ENCODE peak calls at places on chromosomes 11 and 22, in eight cellular contexts. One of them, this sample, is unnamed.

GRCh38 chr22:17243524-17243923 is 24.3 kb upstream of the ADA2 start:
- DNase-seq in activated CD4-positive, alpha-beta T cell treated with anti-CD3 and anti-CD28 coated beads, Interleukin-2, amount 50 U/mL, for 1 hour: no peak
- DNase-seq in omental fat pad: no peak
- DNase-seq in GM12865: peak; percentile 92
- DNase-seq in activated naive CD4-positive, alpha-beta T cell: no peak
- DNase-seq in spleen: peak; percentile 82
- DNase-seq in COR-L47: no peak
- DNase-seq in T-helper 1 cell: peak; percentile 50
- DNase-seq in this sample: no peak

GRCh38 chr11:115141221-115141620 is 363.0 kb downstream of the CADM1 start:
- DNase-seq in COR-L47: no peak
- DNase-seq in GM12865: no peak
- DNase-seq in spleen: no peak
- DNase-seq in omental fat pad: no peak
- DNase-seq in T-helper 1 cell: no peak
- DNase-seq in activated CD4-positive, alpha-beta T cell treated with anti-CD3 and anti-CD28 coated beads, Interleukin-2, amount 50 U/mL, for 1 hour: no peak
- DNase-seq in activated naive CD4-positive, alpha-beta T cell: no peak
- DNase-seq in this sample: no peak

GRCh38 chr11:114183041-114183511 is 113.1 kb upstream of the NNMT start:
- DNase-seq in COR-L47: no peak
- DNase-seq in T-helper 1 cell: peak; percentile 85
- DNase-seq in GM12865: no peak
- DNase-seq in spleen: peak; percentile 89
- DNase-seq in activated naive CD4-positive, alpha-beta T cell: peak; percentile 14
- DNase-seq in omental fat pad: no peak
- DNase-seq in activated CD4-positive, alpha-beta T cell treated with anti-CD3 and anti-CD28 coated beads, Interleukin-2, amount 50 U/mL, for 1 hour: peak; percentile 52
- DNase-seq in this sample: no peak

GRCh38 chr11:75430692-75431532 is 2.1 kb downstream of the KLHL35 start:
- DNase-seq in COR-L47: no peak
- DNase-seq in T-helper 1 cell: no peak
- DNase-seq in omental fat pad: no peak
- DNase-seq in activated CD4-positive, alpha-beta T cell treated with anti-CD3 and anti-CD28 coated beads, Interleukin-2, amount 50 U/mL, for 1 hour: no peak
- DNase-seq in GM12865: no peak
- DNase-seq in activated naive CD4-positive, alpha-beta T cell: no peak
- DNase-seq in spleen: peak; percentile 65
- DNase-seq in this sample: no peak

GRCh38 chr11:59802639-59803176 is 7.9 kb downstream of the MRPL16 start:
- DNase-seq in GM12865: peak; percentile 55
- DNase-seq in T-helper 1 cell: peak; percentile 61
- DNase-seq in COR-L47: peak; percentile 34
- DNase-seq in spleen: no peak
- DNase-seq in activated CD4-positive, alpha-beta T cell treated with anti-CD3 and anti-CD28 coated beads, Interleukin-2, amount 50 U/mL, for 1 hour: no peak
- DNase-seq in omental fat pad: no peak
- DNase-seq in activated naive CD4-positive, alpha-beta T cell: no peak
- DNase-seq in this sample: peak; percentile 75

GRCh38 chr22:39344046-39344390 is 5.8 kb upstream of the SYNGR1 start:
- DNase-seq in activated CD4-positive, alpha-beta T cell treated with anti-CD3 and anti-CD28 coated beads, Interleukin-2, amount 50 U/mL, for 1 hour: no peak
- DNase-seq in COR-L47: no peak
- DNase-seq in spleen: no peak
- DNase-seq in T-helper 1 cell: no peak
- DNase-seq in GM12865: no peak
- DNase-seq in omental fat pad: no peak
- DNase-seq in activated naive CD4-positive, alpha-beta T cell: no peak
- DNase-seq in this sample: peak; percentile 72

GRCh38 chr22:44698531-44699421 is 3.2 kb upstream of the PRR5 start:
- DNase-seq in activated naive CD4-positive, alpha-beta T cell: no peak
- DNase-seq in T-helper 1 cell: no peak
- DNase-seq in GM12865: no peak
- DNase-seq in spleen: peak; percentile 79
- DNase-seq in omental fat pad: no peak
- DNase-seq in COR-L47: no peak
- DNase-seq in activated CD4-positive, alpha-beta T cell treated with anti-CD3 and anti-CD28 coated beads, Interleukin-2, amount 50 U/mL, for 1 hour: no peak
- DNase-seq in this sample: peak; percentile 67

GRCh38 chr11:87926250-87926970 is 248.8 kb downstream of the RAB38 start:
- DNase-seq in T-helper 1 cell: no peak
- DNase-seq in activated naive CD4-positive, alpha-beta T cell: no peak
- DNase-seq in COR-L47: no peak
- DNase-seq in activated CD4-positive, alpha-beta T cell treated with anti-CD3 and anti-CD28 coated beads, Interleukin-2, amount 50 U/mL, for 1 hour: no peak
- DNase-seq in omental fat pad: no peak
- DNase-seq in GM12865: no peak
- DNase-seq in spleen: no peak
- DNase-seq in this sample: no peak

GRCh38 chr11:18752502-18752901 is 26.5 kb upstream of the IGSF22 start:
- DNase-seq in GM12865: no peak
- DNase-seq in spleen: no peak
- DNase-seq in activated naive CD4-positive, alpha-beta T cell: no peak
- DNase-seq in omental fat pad: no peak
- DNase-seq in activated CD4-positive, alpha-beta T cell treated with anti-CD3 and anti-CD28 coated beads, Interleukin-2, amount 50 U/mL, for 1 hour: no peak
- DNase-seq in COR-L47: no peak
- DNase-seq in T-helper 1 cell: no peak
- DNase-seq in this sample: no peak

GRCh38 chr22:29302681-29303465 is 3.6 kb upstream of the GAS2L1 start:
- DNase-seq in T-helper 1 cell: no peak
- DNase-seq in omental fat pad: no peak
- DNase-seq in GM12865: no peak
- DNase-seq in activated CD4-positive, alpha-beta T cell treated with anti-CD3 and anti-CD28 coated beads, Interleukin-2, amount 50 U/mL, for 1 hour: no peak
- DNase-seq in activated naive CD4-positive, alpha-beta T cell: no peak
- DNase-seq in spleen: no peak
- DNase-seq in COR-L47: no peak
- DNase-seq in this sample: no peak

GRCh38 chr22:19942886-19943664 is 1.5 kb upstream of the TXNRD2 start:
- DNase-seq in T-helper 1 cell: no peak
- DNase-seq in omental fat pad: no peak
- DNase-seq in spleen: no peak
- DNase-seq in activated CD4-positive, alpha-beta T cell treated with anti-CD3 and anti-CD28 coated beads, Interleukin-2, amount 50 U/mL, for 1 hour: no peak
- DNase-seq in COR-L47: no peak
- DNase-seq in GM12865: no peak
- DNase-seq in activated naive CD4-positive, alpha-beta T cell: no peak
- DNase-seq in this sample: peak; percentile 94

GRCh38 chr11:61888043-61888442 is 3.3 kb downstream of the FADS3 start:
- DNase-seq in spleen: no peak
- DNase-seq in activated naive CD4-positive, alpha-beta T cell: no peak
- DNase-seq in activated CD4-positive, alpha-beta T cell treated with anti-CD3 and anti-CD28 coated beads, Interleukin-2, amount 50 U/mL, for 1 hour: no peak
- DNase-seq in GM12865: no peak
- DNase-seq in COR-L47: no peak
- DNase-seq in T-helper 1 cell: no peak
- DNase-seq in omental fat pad: no peak
- DNase-seq in this sample: peak; percentile 56

GRCh38 chr11:78259777-78260470 is 71.2 kb downstream of the USP35 start:
- DNase-seq in activated CD4-positive, alpha-beta T cell treated with anti-CD3 and anti-CD28 coated beads, Interleukin-2, amount 50 U/mL, for 1 hour: no peak
- DNase-seq in COR-L47: no peak
- DNase-seq in spleen: no peak
- DNase-seq in GM12865: no peak
- DNase-seq in T-helper 1 cell: no peak
- DNase-seq in activated naive CD4-positive, alpha-beta T cell: no peak
- DNase-seq in omental fat pad: no peak
- DNase-seq in this sample: no peak

GRCh38 chr22:19713650-19714319 is 518 bp upstream of the SEPTIN5 start:
- DNase-seq in GM12865: no peak
- DNase-seq in T-helper 1 cell: no peak
- DNase-seq in omental fat pad: no peak
- DNase-seq in activated naive CD4-positive, alpha-beta T cell: no peak
- DNase-seq in spleen: peak; percentile 81
- DNase-seq in COR-L47: no peak
- DNase-seq in activated CD4-positive, alpha-beta T cell treated with anti-CD3 and anti-CD28 coated beads, Interleukin-2, amount 50 U/mL, for 1 hour: no peak
- DNase-seq in this sample: peak; percentile 23

GRCh38 chr11:118318112-118319030 is 13.8 kb downstream of the CD3E start:
- DNase-seq in omental fat pad: no peak
- DNase-seq in activated CD4-positive, alpha-beta T cell treated with anti-CD3 and anti-CD28 coated beads, Interleukin-2, amount 50 U/mL, for 1 hour: no peak
- DNase-seq in COR-L47: no peak
- DNase-seq in spleen: no peak
- DNase-seq in activated naive CD4-positive, alpha-beta T cell: no peak
- DNase-seq in GM12865: no peak
- DNase-seq in T-helper 1 cell: no peak
- DNase-seq in this sample: no peak

GRCh38 chr11:76010051-76010450 is 195.0 kb downstream of the UVRAG start:
- DNase-seq in activated naive CD4-positive, alpha-beta T cell: no peak
- DNase-seq in activated CD4-positive, alpha-beta T cell treated with anti-CD3 and anti-CD28 coated beads, Interleukin-2, amount 50 U/mL, for 1 hour: no peak
- DNase-seq in T-helper 1 cell: no peak
- DNase-seq in GM12865: no peak
- DNase-seq in spleen: no peak
- DNase-seq in omental fat pad: no peak
- DNase-seq in COR-L47: no peak
- DNase-seq in this sample: no peak

GRCh38 chr11:125370561-125371389 is 125.3 kb downstream of the FEZ1 start:
- DNase-seq in GM12865: no peak
- DNase-seq in COR-L47: peak; percentile 17
- DNase-seq in activated CD4-positive, alpha-beta T cell treated with anti-CD3 and anti-CD28 coated beads, Interleukin-2, amount 50 U/mL, for 1 hour: no peak
- DNase-seq in omental fat pad: no peak
- DNase-seq in T-helper 1 cell: no peak
- DNase-seq in activated naive CD4-positive, alpha-beta T cell: no peak
- DNase-seq in spleen: peak; percentile 56
- DNase-seq in this sample: peak; percentile 42

GRCh38 chr11:103529217-103529684 is 420.0 kb downstream of the DYNC2H1 start:
- DNase-seq in omental fat pad: no peak
- DNase-seq in activated CD4-positive, alpha-beta T cell treated with anti-CD3 and anti-CD28 coated beads, Interleukin-2, amount 50 U/mL, for 1 hour: no peak
- DNase-seq in activated naive CD4-positive, alpha-beta T cell: no peak
- DNase-seq in spleen: no peak
- DNase-seq in GM12865: no peak
- DNase-seq in COR-L47: no peak
- DNase-seq in T-helper 1 cell: no peak
- DNase-seq in this sample: no peak

GRCh38 chr11:35764414-35764813 is 101.8 kb downstream of the TRIM44 start:
- DNase-seq in omental fat pad: no peak
- DNase-seq in T-helper 1 cell: no peak
- DNase-seq in activated naive CD4-positive, alpha-beta T cell: no peak
- DNase-seq in activated CD4-positive, alpha-beta T cell treated with anti-CD3 and anti-CD28 coated beads, Interleukin-2, amount 50 U/mL, for 1 hour: no peak
- DNase-seq in GM12865: no peak
- DNase-seq in spleen: no peak
- DNase-seq in COR-L47: no peak
- DNase-seq in this sample: no peak

GRCh38 chr11:22792497-22792896 is 37.1 kb downstream of the SVIP start:
- DNase-seq in omental fat pad: no peak
- DNase-seq in GM12865: no peak
- DNase-seq in COR-L47: peak; percentile 40
- DNase-seq in spleen: no peak
- DNase-seq in T-helper 1 cell: no peak
- DNase-seq in activated CD4-positive, alpha-beta T cell treated with anti-CD3 and anti-CD28 coated beads, Interleukin-2, amount 50 U/mL, for 1 hour: no peak
- DNase-seq in activated naive CD4-positive, alpha-beta T cell: no peak
- DNase-seq in this sample: no peak

GRCh38 chr22:36358533-36359171 is 29.1 kb downstream of the MYH9 start:
- DNase-seq in omental fat pad: no peak
- DNase-seq in activated CD4-positive, alpha-beta T cell treated with anti-CD3 and anti-CD28 coated beads, Interleukin-2, amount 50 U/mL, for 1 hour: no peak
- DNase-seq in spleen: no peak
- DNase-seq in GM12865: no peak
- DNase-seq in T-helper 1 cell: no peak
- DNase-seq in activated naive CD4-positive, alpha-beta T cell: no peak
- DNase-seq in COR-L47: no peak
- DNase-seq in this sample: no peak

GRCh38 chr22:26474687-26475086 is 8.9 kb downstream of the HPS4 start:
- DNase-seq in T-helper 1 cell: no peak
- DNase-seq in activated naive CD4-positive, alpha-beta T cell: no peak
- DNase-seq in activated CD4-positive, alpha-beta T cell treated with anti-CD3 and anti-CD28 coated beads, Interleukin-2, amount 50 U/mL, for 1 hour: no peak
- DNase-seq in omental fat pad: no peak
- DNase-seq in spleen: no peak
- DNase-seq in COR-L47: no peak
- DNase-seq in GM12865: no peak
- DNase-seq in this sample: no peak

GRCh38 chr11:71440021-71440755 is 8.0 kb downstream of the DHCR7 start:
- DNase-seq in T-helper 1 cell: no peak
- DNase-seq in activated naive CD4-positive, alpha-beta T cell: no peak
- DNase-seq in omental fat pad: no peak
- DNase-seq in activated CD4-positive, alpha-beta T cell treated with anti-CD3 and anti-CD28 coated beads, Interleukin-2, amount 50 U/mL, for 1 hour: no peak
- DNase-seq in spleen: no peak
- DNase-seq in COR-L47: no peak
- DNase-seq in GM12865: no peak
- DNase-seq in this sample: no peak

GRCh38 chr11:116373107-116373506 is 399.7 kb downstream of the BUD13 start:
- DNase-seq in spleen: no peak
- DNase-seq in activated CD4-positive, alpha-beta T cell treated with anti-CD3 and anti-CD28 coated beads, Interleukin-2, amount 50 U/mL, for 1 hour: no peak
- DNase-seq in omental fat pad: no peak
- DNase-seq in GM12865: no peak
- DNase-seq in COR-L47: peak; percentile 89
- DNase-seq in T-helper 1 cell: no peak
- DNase-seq in activated naive CD4-positive, alpha-beta T cell: no peak
- DNase-seq in this sample: no peak

GRCh38 chr11:45275823-45276222 is 10.3 kb downstream of the SYT13 start:
- DNase-seq in COR-L47: no peak
- DNase-seq in omental fat pad: no peak
- DNase-seq in GM12865: no peak
- DNase-seq in activated naive CD4-positive, alpha-beta T cell: no peak
- DNase-seq in T-helper 1 cell: no peak
- DNase-seq in activated CD4-positive, alpha-beta T cell treated with anti-CD3 and anti-CD28 coated beads, Interleukin-2, amount 50 U/mL, for 1 hour: no peak
- DNase-seq in spleen: no peak
- DNase-seq in this sample: no peak

GRCh38 chr11:61273151-61274078 is 21.7 kb downstream of the VWCE start:
- DNase-seq in omental fat pad: no peak
- DNase-seq in activated naive CD4-positive, alpha-beta T cell: no peak
- DNase-seq in spleen: no peak
- DNase-seq in activated CD4-positive, alpha-beta T cell treated with anti-CD3 and anti-CD28 coated beads, Interleukin-2, amount 50 U/mL, for 1 hour: no peak
- DNase-seq in COR-L47: peak; percentile 37
- DNase-seq in GM12865: no peak
- DNase-seq in T-helper 1 cell: no peak
- DNase-seq in this sample: no peak

GRCh38 chr11:83827520-83827919 is 541.4 kb upstream of the CCDC90B start:
- DNase-seq in COR-L47: no peak
- DNase-seq in T-helper 1 cell: no peak
- DNase-seq in omental fat pad: no peak
- DNase-seq in activated naive CD4-positive, alpha-beta T cell: no peak
- DNase-seq in GM12865: no peak
- DNase-seq in spleen: no peak
- DNase-seq in activated CD4-positive, alpha-beta T cell treated with anti-CD3 and anti-CD28 coated beads, Interleukin-2, amount 50 U/mL, for 1 hour: no peak
- DNase-seq in this sample: no peak

GRCh38 chr11:19714387-19715363 is 2.0 kb downstream of the NAV2 start:
- DNase-seq in activated CD4-positive, alpha-beta T cell treated with anti-CD3 and anti-CD28 coated beads, Interleukin-2, amount 50 U/mL, for 1 hour: no peak
- DNase-seq in activated naive CD4-positive, alpha-beta T cell: peak; percentile 3
- DNase-seq in COR-L47: no peak
- DNase-seq in T-helper 1 cell: no peak
- DNase-seq in GM12865: no peak
- DNase-seq in omental fat pad: no peak
- DNase-seq in spleen: no peak
- DNase-seq in this sample: peak; percentile 75

GRCh38 chr22:44399196-44399837 is 86.6 kb upstream of the SHISAL1 start:
- DNase-seq in COR-L47: no peak
- DNase-seq in omental fat pad: peak; percentile 10
- DNase-seq in T-helper 1 cell: no peak
- DNase-seq in activated CD4-positive, alpha-beta T cell treated with anti-CD3 and anti-CD28 coated beads, Interleukin-2, amount 50 U/mL, for 1 hour: no peak
- DNase-seq in activated naive CD4-positive, alpha-beta T cell: no peak
- DNase-seq in GM12865: no peak
- DNase-seq in spleen: peak; percentile 40
- DNase-seq in this sample: no peak

GRCh38 chr22:31852691-31853370 is 91.5 kb upstream of the YWHAH start:
- DNase-seq in T-helper 1 cell: no peak
- DNase-seq in GM12865: no peak
- DNase-seq in spleen: no peak
- DNase-seq in activated CD4-positive, alpha-beta T cell treated with anti-CD3 and anti-CD28 coated beads, Interleukin-2, amount 50 U/mL, for 1 hour: no peak
- DNase-seq in omental fat pad: no peak
- DNase-seq in COR-L47: no peak
- DNase-seq in activated naive CD4-positive, alpha-beta T cell: no peak
- DNase-seq in this sample: peak; percentile 80

GRCh38 chr11:124752471-124753100 is 531 bp upstream of the VSIG2 start:
- DNase-seq in COR-L47: no peak
- DNase-seq in omental fat pad: no peak
- DNase-seq in spleen: no peak
- DNase-seq in GM12865: no peak
- DNase-seq in T-helper 1 cell: no peak
- DNase-seq in activated CD4-positive, alpha-beta T cell treated with anti-CD3 and anti-CD28 coated beads, Interleukin-2, amount 50 U/mL, for 1 hour: no peak
- DNase-seq in activated naive CD4-positive, alpha-beta T cell: no peak
- DNase-seq in this sample: no peak

GRCh38 chr22:25182131-25183110 is 17.2 kb upstream of the CRYBB3 start:
- DNase-seq in activated naive CD4-positive, alpha-beta T cell: no peak
- DNase-seq in omental fat pad: no peak
- DNase-seq in spleen: no peak
- DNase-seq in COR-L47: no peak
- DNase-seq in GM12865: no peak
- DNase-seq in T-helper 1 cell: no peak
- DNase-seq in activated CD4-positive, alpha-beta T cell treated with anti-CD3 and anti-CD28 coated beads, Interleukin-2, amount 50 U/mL, for 1 hour: no peak
- DNase-seq in this sample: no peak

GRCh38 chr11:36196476-36197099 is 92.6 kb downstream of the COMMD9 start:
- DNase-seq in COR-L47: no peak
- DNase-seq in activated CD4-positive, alpha-beta T cell treated with anti-CD3 and anti-CD28 coated beads, Interleukin-2, amount 50 U/mL, for 1 hour: no peak
- DNase-seq in omental fat pad: no peak
- DNase-seq in activated naive CD4-positive, alpha-beta T cell: no peak
- DNase-seq in spleen: no peak
- DNase-seq in T-helper 1 cell: no peak
- DNase-seq in GM12865: no peak
- DNase-seq in this sample: no peak

GRCh38 chr22:40533712-40534378 is 102.7 kb downstream of the MRTFA start:
- DNase-seq in T-helper 1 cell: peak; percentile 87
- DNase-seq in GM12865: peak; percentile 89
- DNase-seq in activated CD4-positive, alpha-beta T cell treated with anti-CD3 and anti-CD28 coated beads, Interleukin-2, amount 50 U/mL, for 1 hour: peak; percentile 47
- DNase-seq in omental fat pad: no peak
- DNase-seq in activated naive CD4-positive, alpha-beta T cell: peak; percentile 40
- DNase-seq in COR-L47: no peak
- DNase-seq in spleen: no peak
- DNase-seq in this sample: peak; percentile 23